ENCODE peak calls at places on chromosomes 1 and 21, in eight cellular contexts. L is OCI-LY7, K is esophagus squamous epithelium, R is fibroblast of pulmonary artery, P is dorsolateral prefrontal cortex, Q is ovary, J is A549, S is kidney. N is an unnamed sample.

GRCh38 chr1:220487297-220487820 is 40.6 kb upstream of the MARK1 start:
- DNase-seq in R (peak), Q (no peak), J (no peak), L (no peak), S (no peak), P (no peak), K (no peak), N (peak)

GRCh38 chr1:1199961-1200875 is 6.2 kb downstream of the TNFRSF18 start:
- DNase-seq in R (no peak), L (no peak), K (no peak), P (no peak), Q (no peak), J (no peak), S (peak), N (no peak)

GRCh38 chr1:53589043-53589887 is 130.1 kb downstream of the DMRTB1 start:
- DNase-seq in Q (no peak), S (no peak), R (no peak), P (no peak), K (no peak), L (no peak), J (no peak), N (no peak)

GRCh38 chr1:177247777-177248176 is 77.0 kb downstream of the BRINP2 start:
- DNase-seq in S (no peak), J (no peak), L (no peak), P (peak), K (no peak), Q (no peak), R (no peak), N (no peak)

GRCh38 chr1:119595606-119596005 is 52.5 kb downstream of the ZNF697 start:
- DNase-seq in L (no peak), Q (no peak), P (no peak), J (no peak), S (no peak), R (peak), K (no peak), N (no peak)

GRCh38 chr1:53115403-53116306 is 26.8 kb downstream of the SLC1A7 start:
- DNase-seq in S (no peak), K (no peak), L (no peak), J (no peak), R (peak), P (no peak), Q (peak), N (no peak)

GRCh38 chr1:186082235-186082937 is 292.7 kb downstream of the TPR start:
- DNase-seq in Q (peak), R (peak), J (no peak), S (peak), K (no peak), L (peak), P (no peak), N (no peak)

GRCh38 chr1:1545946-1546737 is 5.7 kb upstream of the TMEM240 start:
- DNase-seq in K (no peak), P (no peak), L (no peak), S (no peak), R (no peak), J (no peak), Q (peak), N (no peak)

GRCh38 chr21:33651965-33652680 is 9.8 kb downstream of the ITSN1 start:
- DNase-seq in R (no peak), Q (no peak), L (no peak), S (no peak), J (no peak), K (no peak), P (no peak), N (no peak)

GRCh38 chr1:32984090-32984828 is 19.6 kb upstream of the RNF19B start:
- DNase-seq in L (no peak), K (no peak), R (peak), Q (no peak), S (no peak), J (no peak), P (no peak), N (peak)

GRCh38 chr1:109838838-109839240 is 71.8 kb upstream of the CSF1 start:
- DNase-seq in K (no peak), R (peak), S (no peak), P (no peak), L (no peak), J (no peak), Q (no peak), N (peak)

GRCh38 chr1:29122987-29123870 is 474 bp downstream of the TMEM200B start:
- DNase-seq in K (no peak), J (no peak), S (peak), L (no peak), R (peak), P (no peak), Q (peak), N (peak)

GRCh38 chr1:41286992-41287391 is 44.9 kb upstream of the SCMH1 start:
- DNase-seq in L (no peak), Q (no peak), R (no peak), J (no peak), K (no peak), S (no peak), P (no peak), N (no peak)

GRCh38 chr1:166489670-166490436 is 323.1 kb upstream of the FAM78B start:
- DNase-seq in J (no peak), L (peak), S (peak), K (peak), Q (no peak), P (no peak), R (no peak), N (no peak)

GRCh38 chr1:17790383-17791054 is 35.4 kb downstream of the ACTL8 start:
- DNase-seq in J (no peak), P (no peak), R (no peak), K (no peak), L (no peak), Q (no peak), S (no peak), N (no peak)

GRCh38 chr1:93801471-93801870 is 77.5 kb downstream of the DNTTIP2 start:
- DNase-seq in S (no peak), P (no peak), R (no peak), K (no peak), L (no peak), J (no peak), Q (no peak), N (no peak)

GRCh38 chr1:161494069-161494735 is 11.1 kb upstream of the FCGR2A start:
- DNase-seq in L (no peak), R (peak), K (no peak), S (no peak), P (no peak), J (no peak), Q (no peak), N (no peak)

GRCh38 chr1:26126321-26127084 is 14.9 kb downstream of the PDIK1L start:
- DNase-seq in R (peak), P (no peak), L (peak), Q (no peak), S (no peak), J (no peak), K (no peak), N (no peak)

GRCh38 chr1:209490013-209490412 is 93.5 kb upstream of the CAMK1G start:
- DNase-seq in J (peak), Q (no peak), P (no peak), S (no peak), R (peak), K (no peak), L (no peak), N (peak)

GRCh38 chr1:208781391-208782035 is 537.3 kb upstream of the PLXNA2 start:
- DNase-seq in P (no peak), Q (no peak), J (no peak), K (no peak), S (no peak), R (no peak), L (no peak), N (no peak)

GRCh38 chr1:64953241-64953640 is 13.1 kb downstream of the JAK1 start:
- DNase-seq in P (no peak), J (no peak), L (no peak), Q (no peak), R (no peak), K (no peak), S (no peak), N (no peak)
- TF ChIP-seq CTCF in P (no peak), J (no peak), L (no peak), Q (no peak), R (no peak), K (no peak), S (no peak), N (no peak)

DNA sequence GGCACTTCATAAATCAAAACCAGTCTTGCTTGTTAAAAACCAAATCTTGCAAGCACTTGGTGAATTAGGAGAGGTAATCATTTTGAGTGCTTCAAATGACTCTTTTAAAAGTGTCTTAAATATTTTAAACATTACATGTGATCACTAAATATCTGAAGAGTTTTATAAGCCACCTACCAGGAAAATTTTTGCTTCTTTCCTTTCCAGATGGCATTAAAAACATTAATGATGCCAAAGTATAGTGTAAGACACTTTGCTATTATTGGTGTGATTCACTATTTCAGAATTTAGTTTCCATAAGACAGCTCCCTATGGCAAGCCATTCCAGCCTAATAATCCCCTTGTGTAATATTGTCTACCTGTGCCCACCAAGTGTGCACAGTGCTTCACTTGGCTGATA is 548.8 kb upstream of the ADAMTS5 start:
- DNase-seq in J (no peak), P (no peak), Q (no peak), K (no peak), S (no peak), L (no peak), R (no peak), N (no peak)
- TF ChIP-seq CTCF in J (no peak), P (no peak), Q (no peak), K (no peak), S (no peak), L (no peak), R (no peak), N (no peak)

GRCh38 chr1:181079920-181080319 is 8.6 kb upstream of the IER5 start:
- DNase-seq in P (no peak), S (no peak), K (no peak), R (no peak), L (no peak), J (no peak), Q (no peak), N (no peak)
- TF ChIP-seq CTCF in P (no peak), S (no peak), K (no peak), R (no peak), L (no peak), J (no peak), Q (no peak), N (peak)

DNA sequence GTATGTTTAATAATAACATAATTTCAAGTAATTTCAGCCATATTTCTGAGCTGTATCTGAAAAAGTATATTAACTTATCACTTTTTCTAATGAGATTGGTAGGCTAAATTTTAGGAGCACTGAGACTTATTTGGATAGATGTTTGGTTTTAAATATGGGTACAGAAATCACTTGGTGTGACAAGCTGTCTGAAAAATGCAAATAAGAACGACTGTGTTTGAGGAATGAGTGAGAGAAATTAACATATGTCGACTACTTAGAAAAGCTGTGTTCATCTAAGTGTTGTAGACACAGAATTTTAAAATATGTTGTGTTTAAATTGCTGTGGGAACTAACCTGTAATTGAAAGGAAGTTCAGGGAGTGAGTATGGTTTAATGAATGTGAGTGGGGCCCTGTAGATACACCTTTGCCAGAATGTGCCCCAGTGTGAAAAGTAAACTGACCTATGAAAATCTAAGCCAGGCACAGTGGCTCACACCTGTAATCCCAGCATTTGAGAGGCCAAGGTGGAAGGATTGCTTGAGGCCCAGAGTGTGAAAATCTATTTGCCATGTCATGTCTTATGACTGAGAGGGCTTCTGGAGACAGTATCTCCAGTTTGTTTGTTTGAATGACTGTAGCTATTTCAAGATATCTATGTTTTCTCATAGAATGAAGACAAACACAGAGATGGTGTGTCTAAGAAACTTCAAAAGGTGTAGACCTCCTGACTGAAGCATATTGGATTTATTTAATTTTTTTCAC is 53.8 kb upstream of the LRRC8C start:
- DNase-seq in K (no peak), L (no peak), R (no peak), Q (no peak), S (no peak), P (no peak), J (no peak), N (no peak)
- TF ChIP-seq CTCF in K (no peak), L (no peak), R (no peak), Q (no peak), S (no peak), P (no peak), J (no peak), N (no peak)

DNA sequence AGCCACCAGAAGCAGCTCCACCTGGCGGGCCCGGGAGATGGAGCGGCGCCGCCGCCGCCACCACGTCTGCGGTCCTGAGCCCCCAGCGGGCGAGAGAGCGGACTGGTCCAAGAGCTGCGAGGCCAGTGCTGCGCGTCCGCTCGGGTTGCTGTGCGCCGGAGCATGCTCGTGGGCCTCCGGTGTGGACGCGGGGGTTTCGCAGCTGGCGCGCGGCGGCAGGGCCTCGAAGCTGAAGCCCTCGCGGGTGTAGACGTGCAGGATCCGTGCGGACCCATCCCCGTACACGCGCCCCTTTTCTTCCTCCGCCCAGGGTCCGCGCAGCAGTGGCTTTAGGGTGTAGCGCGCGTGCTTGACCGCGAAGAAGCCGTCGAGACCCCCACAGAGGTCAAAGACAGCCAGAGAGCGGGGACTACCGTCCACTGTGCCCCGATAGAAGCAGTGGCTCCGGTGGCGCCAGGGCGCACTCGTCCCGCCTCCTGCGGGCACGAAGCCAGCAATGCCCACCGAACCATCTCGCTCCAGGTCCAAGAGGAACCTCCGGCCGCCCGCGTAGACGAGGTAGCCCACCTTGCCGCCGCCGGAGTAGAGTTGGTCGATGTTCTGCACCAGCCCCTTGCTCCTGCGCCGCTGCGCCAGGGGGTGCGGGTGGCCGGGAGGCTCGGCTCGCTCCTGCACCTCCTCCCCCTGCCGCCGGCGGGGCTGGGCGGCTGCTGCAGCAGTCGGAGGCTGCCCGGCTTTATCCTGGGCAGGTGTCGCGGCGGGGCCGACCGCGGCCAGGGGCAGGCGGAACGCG is 1.1 kb downstream of the ADAMTS5 start:
- DNase-seq in J (no peak), Q (peak), R (no peak), P (peak), L (no peak), S (peak), K (no peak), N (no peak)
- TF ChIP-seq CTCF in J (no peak), Q (peak), R (peak), P (no peak), L (no peak), S (peak), K (no peak), N (peak)